ENCODE peak calls at places on chromosomes 6 and 20, in six cellular contexts. A is fibroblast of mammary gland, Y is cardiac fibroblast, F is Panc1, T is A549, E is HFF-Myc. G is an unnamed sample.
A peak's percentile ranks its signal among the peaks of the same experiment; 100 is the strongest.

GRCh38 chr6:149990672-149991402 is 27.1 kb downstream of the ULBP1 start:
- DNase-seq in A (no peak), Y (no peak), F (no peak), T (peak; percentile 34), E (no peak), G (no peak)

GRCh38 chr6:82702574-82702973 is 339.0 kb downstream of the TPBG start:
- DNase-seq in A (no peak), Y (no peak), F (no peak), T (no peak), E (no peak), G (no peak)

GRCh38 chr6:142530566-142530965 is 228.8 kb downstream of the ADGRG6 start:
- DNase-seq in A (peak; percentile 39), Y (peak; percentile 20), F (no peak), T (no peak), E (no peak), G (no peak)

GRCh38 chr6:133549252-133549925 is 308.2 kb downstream of the EYA4 start:
- DNase-seq in A (no peak), Y (no peak), F (no peak), T (no peak), E (no peak), G (no peak)

GRCh38 chr20:52840041-52840440 is 132.1 kb upstream of the TSHZ2 start:
- DNase-seq in A (no peak), Y (no peak), F (no peak), T (no peak), E (no peak), G (no peak)

GRCh38 chr6:108666656-108667260 is 106.0 kb downstream of the FOXO3 start:
- DNase-seq in A (no peak), Y (no peak), F (no peak), T (no peak), E (no peak), G (no peak)

GRCh38 chr20:5264807-5265206 is 51.9 kb downstream of the PROKR2 start:
- DNase-seq in A (no peak), Y (no peak), F (no peak), T (no peak), E (no peak), G (no peak)

GRCh38 chr6:48962041-48962440 is 501.0 kb downstream of the MMUT start:
- DNase-seq in A (no peak), Y (no peak), F (no peak), T (no peak), E (no peak), G (no peak)

GRCh38 chr20:53040678-53041674 is 68.8 kb downstream of the TSHZ2 start:
- DNase-seq in A (peak; percentile 73), Y (no peak), F (no peak), T (no peak), E (no peak), G (no peak)

GRCh38 chr20:63855363-63856110 is 5.8 kb upstream of the ABHD16B start:
- DNase-seq in A (no peak), Y (no peak), F (no peak), T (no peak), E (no peak), G (no peak)

GRCh38 chr20:11712611-11713160 is 205.0 kb upstream of the BTBD3 start:
- DNase-seq in A (no peak), Y (no peak), F (no peak), T (no peak), E (no peak), G (no peak)

GRCh38 chr6:158039178-158039557 is 57.5 kb downstream of the SYNJ2 start:
- DNase-seq in A (no peak), Y (no peak), F (no peak), T (no peak), E (no peak), G (no peak)

GRCh38 chr6:80161438-80161837 is 55.0 kb downstream of the BCKDHB start:
- DNase-seq in A (no peak), Y (no peak), F (no peak), T (no peak), E (no peak), G (no peak)

GRCh38 chr6:157710604-157711003 is 112.4 kb upstream of the SNX9 start:
- DNase-seq in A (peak; percentile 63), Y (no peak), F (no peak), T (no peak), E (no peak), G (no peak)

GRCh38 chr20:21522479-21523397 is 8.9 kb upstream of the NKX2-2 start:
- DNase-seq in A (no peak), Y (no peak), F (no peak), T (no peak), E (no peak), G (no peak)

GRCh38 chr20:21520702-21521595 is 7.1 kb upstream of the NKX2-2 start:
- DNase-seq in A (peak; percentile 27), Y (peak; percentile 34), F (no peak), T (no peak), E (no peak), G (no peak)

GRCh38 chr20:21523398-21523868 is 9.6 kb upstream of the NKX2-2 start:
- DNase-seq in A (no peak), Y (no peak), F (no peak), T (no peak), E (no peak), G (no peak)

GRCh38 chr20:21523895-21524294 is 10.0 kb upstream of the NKX2-2 start:
- DNase-seq in A (no peak), Y (no peak), F (no peak), T (no peak), E (no peak), G (no peak)

DNA sequence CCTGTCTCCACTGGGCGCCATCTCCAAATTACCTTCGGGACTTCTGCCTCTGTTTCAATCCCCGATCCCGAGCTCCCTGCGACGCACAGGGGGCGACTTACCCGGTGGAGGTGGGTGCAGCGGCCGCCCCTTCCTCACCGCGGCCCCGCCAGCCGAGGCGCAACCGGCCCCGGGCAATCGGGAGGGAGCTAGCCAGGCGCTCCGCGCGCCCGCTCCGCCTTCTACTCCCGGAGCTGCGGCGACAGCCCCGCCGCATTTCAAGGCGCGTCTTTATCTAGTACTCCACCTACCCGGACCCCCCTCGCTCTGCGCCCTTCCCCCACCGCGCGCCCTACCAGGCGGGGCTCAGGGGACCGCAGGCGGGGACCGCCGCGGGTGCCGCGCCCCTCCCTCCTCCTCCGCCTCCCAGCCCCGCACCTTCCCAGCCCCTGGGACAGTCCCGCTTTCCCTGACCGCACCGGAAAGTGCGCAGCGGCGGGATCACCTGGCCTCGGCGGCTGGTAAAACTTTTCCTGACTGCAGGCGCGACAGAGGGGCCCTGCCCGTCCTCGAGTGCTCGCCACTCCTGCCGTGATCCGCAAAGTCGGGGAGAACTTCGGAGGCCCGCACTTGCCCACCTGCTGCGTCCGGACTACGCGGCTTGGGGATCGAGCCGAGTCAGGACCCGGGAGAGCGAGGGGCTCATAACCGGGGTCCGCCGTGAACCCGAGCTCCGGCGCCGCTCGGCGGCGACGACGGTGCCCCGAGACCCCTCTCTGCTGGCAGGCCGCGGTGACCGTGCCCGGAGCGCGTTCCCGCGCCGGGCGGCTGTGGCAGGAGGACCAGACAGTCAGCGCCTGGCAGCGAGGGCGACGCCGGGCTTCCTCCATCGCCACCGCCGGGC is 8.0 kb upstream of the NKX2-2 start:
- DNase-seq in A (no peak), Y (no peak), F (no peak), T (no peak), E (no peak), G (no peak)
- H3K4me3 ChIP-seq in A (no peak overlapping the region), Y (no peak overlapping the region), F (no peak overlapping the region), T (peak overlapping the region; percentile 27), E (no peak overlapping the region), G (no peak overlapping the region)

GRCh38 chr6:131393433-131393832 is 179.6 kb upstream of the ARG1 start:
- DNase-seq in A (no peak), Y (no peak), F (no peak), T (no peak), E (no peak), G (no peak)

GRCh38 chr6:131383421-131384411 is 189.3 kb upstream of the ARG1 start:
- DNase-seq in A (peak; percentile 12), Y (no peak), F (no peak), T (no peak), E (no peak), G (no peak)

GRCh38 chr6:131390322-131390721 is 182.7 kb upstream of the ARG1 start:
- DNase-seq in A (no peak), Y (no peak), F (no peak), T (no peak), E (no peak), G (no peak)

GRCh38 chr6:131382646-131383045 is 190.4 kb upstream of the ARG1 start:
- DNase-seq in A (no peak), Y (no peak), F (no peak), T (no peak), E (no peak), G (no peak)

GRCh38 chr6:131387706-131388455 is 185.1 kb upstream of the ARG1 start:
- DNase-seq in A (peak; percentile 18), Y (no peak), F (no peak), T (no peak), E (no peak), G (no peak)
- TF ChIP-seq CTCF in A (no peak), Y (no peak), F (no peak), T (no peak), E (no peak), G (no peak)

GRCh38 chr20:43586641-43587040 is 4.1 kb upstream of the IFT52 start:
- DNase-seq in A (no peak), Y (no peak), F (no peak), T (no peak), E (no peak), G (no peak)

GRCh38 chr20:43584448-43585138 is 6.1 kb upstream of the IFT52 start:
- DNase-seq in A (peak; percentile 31), Y (peak; percentile 67), F (no peak), T (no peak), E (no peak), G (peak; percentile 67)

GRCh38 chr20:43590392-43591303 is at the start of gene IFT52:
- DNase-seq in A (peak; percentile 90), Y (peak; percentile 93), F (peak; percentile 93), T (peak; percentile 84), E (peak; percentile 64), G (peak; percentile 92)

DNA sequence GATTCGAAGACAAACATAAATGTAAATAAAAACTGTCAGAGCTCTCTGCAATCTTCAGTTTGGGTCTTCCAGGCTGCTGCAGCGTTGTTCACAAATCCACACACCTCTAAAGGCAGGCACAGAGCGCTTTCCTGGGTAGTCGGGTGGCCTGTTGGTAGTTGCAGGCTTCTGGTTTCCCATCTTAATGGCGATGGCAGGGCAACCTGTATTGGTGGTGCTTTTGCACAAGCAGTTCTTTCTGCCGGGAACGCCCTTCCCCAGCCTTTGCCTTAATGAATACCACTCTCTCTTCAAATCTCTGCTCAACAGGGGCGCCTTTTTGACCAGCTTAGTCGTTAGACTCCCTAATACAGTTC is 723 bp upstream of the IFT52 start:
- DNase-seq in A (no peak), Y (no peak), F (no peak), T (peak; percentile 10), E (no peak), G (no peak)
- H3K4me3 ChIP-seq in A (peak overlapping the region; percentile 90), Y (peak overlapping the region; percentile 91), F (peak overlapping the region; percentile 93), T (peak overlapping the region; percentile 71), E (peak overlapping the region; percentile 87), G (peak overlapping the region; percentile 93)

DNA sequence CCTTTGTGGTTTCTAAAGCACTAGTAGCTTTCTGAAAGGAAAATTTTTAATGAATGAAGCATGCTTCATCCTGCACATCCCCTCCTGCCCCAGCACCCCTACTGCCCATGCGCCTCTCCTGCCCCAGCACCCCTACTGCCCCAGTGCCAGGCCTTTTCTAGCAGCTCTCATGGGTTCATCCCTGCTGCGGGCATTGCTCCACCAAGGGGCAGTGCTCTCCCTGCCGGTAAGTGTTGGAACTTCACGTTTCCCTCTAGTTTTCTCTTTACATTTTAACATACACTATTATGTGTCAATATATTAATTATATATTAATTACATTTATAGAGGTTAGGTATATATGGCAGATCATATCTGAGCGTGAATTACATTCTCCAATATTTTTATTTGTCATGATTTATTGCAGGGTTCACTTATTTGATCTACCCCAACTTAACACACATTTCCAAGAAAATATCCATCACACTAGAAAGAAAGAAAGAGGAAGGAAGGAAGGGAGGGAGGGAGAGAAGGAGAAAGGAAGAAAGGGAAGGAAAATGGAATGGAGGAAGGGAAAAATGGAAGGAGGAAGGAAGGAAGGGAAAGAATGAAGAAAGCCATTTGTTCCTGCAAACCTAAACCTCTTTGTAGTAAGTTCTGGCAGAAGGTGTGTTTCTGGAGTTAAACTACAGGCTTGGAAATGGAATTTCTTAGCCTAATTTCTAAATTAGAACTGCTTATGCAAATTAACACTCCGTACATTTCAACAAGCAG is 46.8 kb downstream of the CEP43 start:
- DNase-seq in A (no peak), Y (no peak), F (no peak), T (peak; percentile 10), E (no peak), G (no peak)
- TF ChIP-seq CTCF in A (peak; percentile 5), Y (no peak), F (peak; percentile 80), T (peak; percentile 19), E (no peak), G (peak; percentile 5)